ENCODE peak calls at places on chromosomes 4 and X, in seven cellular contexts. V is IMR-90, D is cardiac muscle cell, L is GM10248, R is omental fat pad, S is upper lobe of right lung, H is HCT116. K is an unnamed sample.

GRCh38 chr4:154781126-154781982 is at the start of gene RBM46:
- DNase-seq in S (no peak), L (no peak), D (peak; percentile 11), R (no peak), V (no peak), H (no peak), K (no peak)

GRCh38 chr4:7529368-7529923 is 94.7 kb upstream of the PSAPL1 start:
- DNase-seq in H (no peak), S (no peak), V (no peak), D (no peak), L (no peak), R (no peak), K (no peak)

GRCh38 chr4:174154455-174154854 is 129.0 kb downstream of the FBXO8 start:
- DNase-seq in R (no peak), L (no peak), H (no peak), S (no peak), V (peak; percentile 76), D (peak; percentile 69), K (no peak)

GRCh38 chr4:3207531-3208037 is 41.4 kb upstream of the MSANTD1 start:
- DNase-seq in D (peak; percentile 45), S (no peak), H (no peak), L (no peak), V (peak; percentile 15), R (no peak), K (no peak)

GRCh38 chr4:3330682-3331081 is 37.9 kb downstream of the RGS12 start:
- DNase-seq in S (peak; percentile 31), L (no peak), V (no peak), R (no peak), D (no peak), H (no peak), K (no peak)

GRCh38 chr4:185019451-185020292 is 1.4 kb downstream of the HELT start:
- DNase-seq in S (no peak), L (no peak), V (no peak), D (no peak), H (no peak), R (no peak), K (no peak)

GRCh38 chrX:139063364-139063763 is 351.8 kb upstream of the FGF13 start:
- DNase-seq in R (no peak), D (no peak), L (no peak), S (no peak), H (no peak), V (no peak), K (no peak)

GRCh38 chrX:21479695-21480280 is 105.6 kb downstream of the CNKSR2 start:
- DNase-seq in L (peak; percentile 27), S (no peak), H (no peak), D (peak; percentile 70), V (peak; percentile 54), R (no peak), K (no peak)

GRCh38 chr4:46839128-46839527 is 69.9 kb downstream of the COX7B2 start:
- DNase-seq in H (no peak), V (no peak), R (no peak), S (no peak), D (no peak), L (no peak), K (no peak)

GRCh38 chr4:97646997-97647396 is 496.3 kb downstream of the STPG2 start:
- DNase-seq in D (peak; percentile 46), H (no peak), V (no peak), R (no peak), L (no peak), S (no peak), K (no peak)

GRCh38 chr4:45033676-45034410 is 307.5 kb upstream of the GNPDA2 start:
- DNase-seq in V (no peak), S (no peak), H (no peak), L (no peak), D (no peak), R (no peak), K (no peak)

GRCh38 chr4:150181536-150181935 is 103.3 kb downstream of the DCLK2 start:
- DNase-seq in V (peak; percentile 62), D (peak; percentile 62), H (no peak), R (no peak), L (no peak), S (no peak), K (no peak)

GRCh38 chr4:9773464-9773863 is 8.0 kb upstream of the DRD5 start:
- DNase-seq in H (no peak), D (no peak), V (no peak), L (no peak), R (no peak), S (no peak), K (no peak)

GRCh38 chrX:113470166-113470565 is 629.5 kb upstream of the AMOT start:
- DNase-seq in D (no peak), H (no peak), S (no peak), L (no peak), V (no peak), R (no peak), K (no peak)

GRCh38 chr4:141575884-141576283 is 60.5 kb upstream of the IL15 start:
- DNase-seq in L (no peak), H (no peak), V (no peak), R (no peak), D (no peak), S (no peak), K (no peak)

GRCh38 chrX:39969099-39969825 is 128.5 kb downstream of the BCOR start:
- DNase-seq in V (no peak), R (no peak), H (no peak), S (no peak), D (no peak), L (no peak), K (no peak)

GRCh38 chr4:97987019-97987648 is 156.1 kb downstream of the STPG2 start:
- DNase-seq in L (peak; percentile 13), D (peak; percentile 48), H (peak; percentile 44), R (no peak), V (no peak), S (no peak), K (no peak)

GRCh38 chr4:159248383-159249178 is 145.7 kb downstream of the RAPGEF2 start:
- DNase-seq in R (no peak), S (no peak), H (no peak), L (no peak), V (peak; percentile 77), D (peak; percentile 84), K (no peak)

GRCh38 chrX:19579485-19579884 is 64.2 kb upstream of the MAP3K15 start:
- DNase-seq in H (no peak), R (no peak), V (peak; percentile 75), L (no peak), S (no peak), D (peak; percentile 65), K (no peak)

GRCh38 chrX:29269390-29269789 is 682.1 kb downstream of the IL1RAPL1 start:
- DNase-seq in L (no peak), R (no peak), H (no peak), D (no peak), S (no peak), V (no peak), K (no peak)

GRCh38 chr4:77800483-77801259 is 18.5 kb downstream of the CNOT6L start:
- DNase-seq in H (no peak), R (no peak), L (no peak), S (no peak), V (peak; percentile 44), D (peak; percentile 30), K (no peak)

GRCh38 chr4:2742081-2742822 is 13.9 kb downstream of the TNIP2 start:
- DNase-seq in H (no peak), D (no peak), R (no peak), S (peak; percentile 56), L (no peak), V (no peak), K (no peak)

GRCh38 chr4:136861081-136861480 is 671.2 kb downstream of the PCDH18 start:
- DNase-seq in R (no peak), D (no peak), H (no peak), S (no peak), L (no peak), V (peak; percentile 9), K (no peak)

GRCh38 chrX:44310227-44310626 is 33.2 kb downstream of the EFHC2 start:
- DNase-seq in L (no peak), D (no peak), R (no peak), H (no peak), S (no peak), V (no peak), K (no peak)
- TF ChIP-seq CTCF in L (no peak), D (no peak), R (no peak), H (no peak), S (no peak), V (no peak), K (no peak)

GRCh38 chrX:48473718-48473990 is 2.3 kb upstream of the FTSJ1 start:
- DNase-seq in D (no peak), S (no peak), R (no peak), V (no peak), L (no peak), H (no peak), K (no peak)

GRCh38 chrX:48472851-48473717 is 2.9 kb upstream of the FTSJ1 start:
- DNase-seq in H (no peak), R (no peak), L (no peak), D (no peak), S (no peak), V (no peak), K (no peak)

GRCh38 chrX:48475295-48475694 is 704 bp upstream of the FTSJ1 start:
- DNase-seq in H (no peak), V (no peak), D (no peak), R (no peak), S (no peak), L (no peak), K (no peak)

GRCh38 chrX:48474581-48474980 is 1.4 kb upstream of the FTSJ1 start:
- DNase-seq in S (no peak), R (no peak), V (no peak), L (no peak), D (no peak), H (no peak), K (no peak)

DNA sequence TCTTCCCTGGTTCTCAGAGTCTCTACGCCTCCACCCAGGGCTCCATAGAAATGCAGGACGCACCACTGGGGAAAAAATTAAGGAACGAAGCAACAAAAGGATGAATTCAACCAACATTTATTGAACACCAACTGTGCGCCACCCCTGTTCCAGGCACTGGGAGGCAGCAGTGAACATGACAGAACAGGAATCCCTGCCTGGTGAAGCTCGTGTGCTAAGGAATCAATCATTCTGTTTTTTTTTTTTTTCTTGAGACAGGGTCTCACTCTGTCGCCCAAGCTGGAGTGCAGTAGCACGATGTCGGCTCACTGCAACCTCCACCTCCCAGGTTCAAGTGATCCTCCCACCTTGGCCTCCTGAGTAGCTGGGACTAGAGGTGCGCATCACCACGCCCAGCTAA is 1.9 kb upstream of the FTSJ1 start:
- DNase-seq in D (no peak), S (no peak), V (no peak), H (no peak), L (no peak), R (no peak), K (no peak)
- TF ChIP-seq CTCF in D (peak; percentile 28), S (no peak), V (peak; percentile 26), H (peak; percentile 34), L (peak; percentile 44), R (no peak), K (peak; percentile 10)

DNA sequence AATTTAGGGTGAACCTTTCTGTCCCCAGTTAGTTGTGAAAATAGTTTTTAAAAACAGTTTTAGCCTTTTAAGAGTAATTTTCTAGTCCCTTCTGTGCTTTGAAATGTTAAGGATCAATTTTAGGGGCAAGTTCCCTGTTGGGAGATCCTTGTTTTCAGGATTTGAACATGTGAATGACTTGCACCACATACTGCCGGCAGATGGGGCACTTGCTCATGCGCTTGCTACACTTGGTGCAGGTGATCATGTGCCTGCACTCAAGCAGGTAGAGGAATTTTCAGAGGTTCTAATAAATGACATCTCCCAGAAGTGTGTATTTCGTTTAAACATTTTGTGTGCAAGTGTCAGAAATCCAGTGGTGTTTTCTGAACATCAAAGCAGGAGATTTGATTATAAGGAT is 195.9 kb downstream of the CHM start:
- DNase-seq in D (peak; percentile 11), L (no peak), V (peak; percentile 3), H (peak; percentile 8), R (no peak), S (peak; percentile 51), K (peak; percentile 25)
- TF ChIP-seq CTCF in D (peak; percentile 29), L (peak; percentile 27), V (peak; percentile 30), H (peak; percentile 56), R (no peak), S (peak; percentile 33), K (peak; percentile 75)

GRCh38 chr4:109315818-109316217 is 13.4 kb upstream of the COL25A1 start:
- DNase-seq in H (no peak), L (no peak), R (no peak), D (peak; percentile 11), V (peak; percentile 15), S (no peak), K (no peak)
- TF ChIP-seq CTCF in H (peak; percentile 46), L (no peak), R (no peak), D (no peak), V (peak; percentile 50), S (no peak), K (peak; percentile 24)